ENCODE peak calls at places on chromosomes 4 and X, in nine cellular contexts. K is IMR-90, U is AG04450, P is bronchial epithelial cell, W is fibroblast of lung, N is cardiac fibroblast, A is brain microvascular endothelial cell, F is A549, I is neural crest cell. Z is an unnamed sample.
A peak's percentile ranks its signal among the peaks of the same experiment; 100 is the strongest.

GRCh38 chrX:138014577-138014976 is 448.6 kb downstream of the ZIC3 start:
- DNase-seq in K (no peak), U (no peak), P (no peak), W (peak; percentile 22), N (no peak), A (no peak), F (no peak), I (no peak), Z (no peak)

GRCh38 chr4:158316264-158316663 is 106.0 kb downstream of the TMEM144 start:
- DNase-seq in K (peak; percentile 37), U (no peak), P (no peak), W (no peak), N (peak; percentile 26), A (no peak), F (no peak), I (no peak), Z (no peak)

GRCh38 chr4:100257567-100257966 is 67.3 kb upstream of the DDIT4L start:
- DNase-seq in K (peak; percentile 3), U (no peak), P (peak; percentile 66), W (no peak), N (no peak), A (no peak), F (no peak), I (no peak), Z (no peak)

GRCh38 chr4:146814736-146815135 is 130.9 kb downstream of the TTC29 start:
- DNase-seq in K (no peak), U (no peak), P (no peak), W (no peak), N (no peak), A (no peak), F (no peak), I (no peak), Z (no peak)

GRCh38 chr4:1989533-1990347 is 19.0 kb downstream of the NELFA start:
- DNase-seq in K (no peak), U (no peak), P (no peak), W (no peak), N (no peak), A (no peak), F (no peak), I (no peak), Z (no peak)

GRCh38 chr4:103400405-103400804 is 202.3 kb upstream of the CENPE start:
- DNase-seq in K (no peak), U (no peak), P (peak; percentile 95), W (no peak), N (no peak), A (peak; percentile 70), F (no peak), I (no peak), Z (no peak)

GRCh38 chr4:52635130-52635529 is 24.0 kb downstream of the USP46 start:
- DNase-seq in K (peak; percentile 28), U (no peak), P (no peak), W (peak; percentile 40), N (no peak), A (no peak), F (no peak), I (no peak), Z (no peak)

GRCh38 chr4:158208931-158209640 is 1.2 kb upstream of the TMEM144 start:
- DNase-seq in K (no peak), U (no peak), P (no peak), W (no peak), N (no peak), A (no peak), F (no peak), I (no peak), Z (no peak)

GRCh38 chr4:105560488-105560887 is 8.1 kb downstream of the ARHGEF38 start:
- DNase-seq in K (no peak), U (no peak), P (peak; percentile 44), W (peak; percentile 3), N (no peak), A (no peak), F (no peak), I (no peak), Z (no peak)

GRCh38 chrX:85243761-85244410 is at the start of the genes SATL1 and ZNF711:
- DNase-seq in K (peak; percentile 51), U (no peak), P (no peak), W (peak; percentile 61), N (peak; percentile 28), A (peak; percentile 29), F (peak; percentile 14), I (peak; percentile 63), Z (no peak)

GRCh38 chr4:142405021-142405991 is 440.8 kb downstream of the INPP4B start:
- DNase-seq in K (peak; percentile 68), U (no peak), P (peak; percentile 98), W (peak; percentile 80), N (peak; percentile 80), A (peak; percentile 63), F (peak; percentile 9), I (peak; percentile 6), Z (peak; percentile 43)

GRCh38 chr4:17189322-17189721 is 290.9 kb upstream of the LDB2 start:
- DNase-seq in K (peak; percentile 87), U (peak; percentile 64), P (no peak), W (peak; percentile 87), N (peak; percentile 75), A (no peak), F (no peak), I (no peak), Z (peak; percentile 69)

GRCh38 chr4:143341186-143341755 is 4.6 kb downstream of the GAB1 start:
- DNase-seq in K (no peak), U (no peak), P (no peak), W (no peak), N (no peak), A (no peak), F (no peak), I (no peak), Z (no peak)

GRCh38 chr4:141503260-141503659 is 133.1 kb upstream of the IL15 start:
- DNase-seq in K (no peak), U (no peak), P (no peak), W (no peak), N (no peak), A (no peak), F (no peak), I (no peak), Z (no peak)

DNA sequence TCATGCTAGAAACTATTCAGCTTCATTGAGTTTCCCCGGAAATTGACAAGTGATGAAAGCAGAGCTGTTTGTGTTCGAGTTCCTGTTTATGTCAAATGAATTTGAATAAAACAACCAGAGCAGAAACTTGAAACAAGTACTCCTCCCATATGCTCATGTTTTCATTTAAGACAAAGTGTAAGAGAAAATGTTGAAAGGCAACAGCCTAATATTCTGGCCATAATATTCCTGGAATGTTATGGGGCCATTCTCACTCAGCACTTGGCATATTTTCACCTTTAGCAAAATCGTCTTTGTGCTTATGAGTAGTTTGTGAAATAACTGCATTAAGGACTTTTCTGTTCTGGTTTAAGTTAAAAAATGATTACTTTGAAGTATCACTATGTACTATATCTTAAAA is 276.0 kb upstream of the FAT1 start:
- DNase-seq in K (no peak), U (no peak), P (no peak), W (no peak), N (no peak), A (no peak), F (no peak), I (no peak), Z (no peak)
- TF ChIP-seq CTCF in K (no peak), U (no peak), P (no peak), W (no peak), N (no peak), A (no peak), F (no peak), I (no peak), Z (no peak)

GRCh38 chr4:129532573-129532972 is 436.6 kb downstream of the C4orf33 start:
- DNase-seq in K (no peak), U (no peak), P (no peak), W (no peak), N (no peak), A (no peak), F (no peak), I (no peak), Z (no peak)

DNA sequence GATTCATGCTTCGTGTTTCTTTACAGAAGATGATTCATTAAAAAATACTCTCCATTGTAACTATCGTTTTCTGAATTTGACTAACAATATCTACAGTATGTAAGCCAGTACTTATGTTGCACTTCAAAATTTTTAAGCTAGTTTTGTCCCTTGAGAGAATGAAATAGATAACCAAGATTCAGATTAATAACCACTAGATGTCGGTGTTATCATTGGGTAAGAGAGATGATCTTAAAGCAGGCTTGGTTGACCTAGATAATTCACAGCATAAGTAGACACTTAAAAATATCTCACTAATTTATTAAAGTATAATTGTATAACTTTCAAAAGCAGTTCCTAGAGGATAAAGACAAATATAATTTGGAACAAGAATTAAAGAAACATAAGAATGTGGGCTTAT is 430.9 kb downstream of the C4orf33 start:
- DNase-seq in K (no peak), U (no peak), P (peak; percentile 41), W (no peak), N (peak; percentile 32), A (no peak), F (no peak), I (no peak), Z (no peak)
- TF ChIP-seq CTCF in K (no peak), U (no peak), P (peak; percentile 8), W (no peak), N (no peak), A (peak; percentile 23), F (peak; percentile 35), I (no peak), Z (no peak)

DNA sequence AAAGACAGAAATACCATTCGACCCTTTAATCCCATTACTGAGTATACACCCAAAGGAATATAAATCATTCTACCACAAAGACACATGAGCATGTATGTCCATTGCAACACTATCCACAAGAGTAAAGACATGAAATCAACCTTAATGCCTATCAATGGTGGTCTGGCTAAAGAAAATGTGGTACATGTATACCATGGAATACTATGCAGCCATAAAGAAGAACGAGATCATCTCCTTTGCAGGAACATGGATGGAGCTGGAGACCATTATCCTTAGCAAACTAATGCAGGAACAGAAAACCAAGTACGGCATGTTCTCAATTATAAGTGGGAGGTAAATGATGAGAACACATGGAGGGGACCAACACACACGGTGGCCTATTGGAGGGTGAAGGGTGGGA is 7.9 kb downstream of the SCLT1 start:
- DNase-seq in K (no peak), U (no peak), P (no peak), W (no peak), N (no peak), A (no peak), F (no peak), I (no peak), Z (no peak)
- TF ChIP-seq CTCF in K (no peak), U (no peak), P (no peak), W (no peak), N (no peak), A (no peak), F (no peak), I (no peak), Z (no peak)

DNA sequence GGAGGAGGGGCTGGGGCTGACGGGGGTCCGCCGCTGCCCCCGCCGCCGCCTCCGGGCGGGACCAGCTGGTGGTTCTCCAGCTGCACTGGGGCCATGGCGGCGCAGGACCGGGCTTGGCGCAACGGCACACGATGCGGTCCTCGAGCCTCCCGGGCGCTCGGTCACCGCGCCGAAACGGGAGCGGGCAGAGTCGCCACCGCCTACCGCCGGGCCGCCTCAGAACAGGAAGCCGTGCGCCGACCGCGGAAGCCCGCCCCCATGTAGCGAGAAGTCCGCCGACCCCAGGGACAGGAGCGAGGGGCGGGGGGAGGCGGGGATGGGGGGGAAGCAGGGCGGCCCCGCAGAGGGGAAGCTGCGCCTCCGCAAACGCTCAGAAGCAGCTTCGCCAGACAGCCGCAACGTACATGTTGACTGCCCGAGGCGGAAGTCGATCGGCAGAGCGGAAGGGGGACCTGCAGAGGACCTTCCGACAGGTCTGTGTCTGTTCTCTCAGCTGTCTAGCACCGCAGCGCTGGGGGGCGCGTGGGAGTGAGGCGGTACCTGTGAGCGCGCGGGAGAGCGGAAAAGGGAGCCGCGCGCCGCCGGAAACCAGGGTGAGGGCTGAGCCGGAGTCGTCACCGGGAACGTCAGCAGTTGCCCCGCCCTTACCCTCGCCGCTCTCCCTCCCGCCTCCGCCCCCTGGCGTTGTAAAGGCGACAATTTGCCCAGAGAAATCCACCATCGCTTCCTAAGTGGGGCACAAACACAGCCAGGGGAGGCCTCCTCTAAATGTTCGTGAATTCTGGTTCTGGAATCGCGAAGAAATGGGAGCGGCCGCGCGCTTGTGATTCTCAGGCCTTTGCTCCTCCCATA is at the start of gene MED14:
- DNase-seq in K (peak; percentile 83), U (peak; percentile 54), P (peak; percentile 71), W (peak; percentile 78), N (peak; percentile 89), A (peak; percentile 77), F (peak; percentile 57), I (peak; percentile 79), Z (peak; percentile 62)
- TF ChIP-seq CTCF in K (peak; percentile 48), U (peak; percentile 56), P (peak; percentile 61), W (peak; percentile 34), N (peak; percentile 44), A (peak; percentile 75), F (peak; percentile 24), I (peak; percentile 67), Z (peak; percentile 57)